ENCODE peak calls at places on chromosomes 1 and 21, in seven cellular contexts. Z, R, V, F, E, J and K are unnamed samples. For H3K4me1, the result is how much of the 10 kb centered on the place peaks cover.

GRCh38 chr1:18597159-18598042 is 33.2 kb upstream of the PAX7 start:
- DNase-seq in Z (peak), F (peak), R (peak), J (peak), V (peak), E (peak), K (peak)

GRCh38 chr1:229203030-229203751 is 67.7 kb upstream of the RAB4A start:
- DNase-seq in V (peak), E (peak), J (peak), R (peak), F (peak), Z (peak), K (peak)

GRCh38 chr1:228036701-228037231 is 30.0 kb downstream of the WNT3A start:
- DNase-seq in V (peak), J (no peak), E (no peak), Z (peak), R (no peak), F (no peak), K (no peak)

GRCh38 chr21:37119421-37120218 is 46.6 kb downstream of the TTC3 start:
- DNase-seq in F (no peak), V (peak), R (no peak), J (no peak), E (peak), Z (no peak), K (no peak)

GRCh38 chr1:143735764-143736461 is 235.9 kb downstream of the FAM72C start:
- DNase-seq in Z (peak), F (no peak), V (no peak), J (no peak), R (peak), E (peak), K (no peak)

GRCh38 chr1:115138973-115139372 is 49.7 kb upstream of the TSPAN2 start:
- DNase-seq in V (peak), J (peak), R (peak), Z (peak), E (peak), F (peak), K (peak)

GRCh38 chr1:26092422-26092821 is 19.2 kb upstream of the PDIK1L start:
- DNase-seq in J (peak), F (no peak), V (no peak), R (no peak), E (peak), Z (no peak), K (no peak)

GRCh38 chr1:22142315-22143064 is 407 bp downstream of the WNT4 start:
- DNase-seq in Z (peak), E (peak), J (peak), V (no peak), F (no peak), R (no peak), K (peak)

GRCh38 chr1:12015001-12015491 is 4.3 kb upstream of the MIIP start:
- DNase-seq in F (peak), E (no peak), V (no peak), R (no peak), J (peak), Z (no peak), K (no peak)

GRCh38 chr1:78408830-78409229 is 81.9 kb upstream of the PTGFR start:
- DNase-seq in J (no peak), V (no peak), F (peak), E (no peak), Z (no peak), R (no peak), K (no peak)

GRCh38 chr1:8910331-8910730 is 31.8 kb upstream of the ENO1 start:
- DNase-seq in F (no peak), E (peak), J (no peak), Z (no peak), R (no peak), V (peak), K (no peak)

GRCh38 chr1:8839990-8840389 is 22.6 kb upstream of the RERE start:
- DNase-seq in F (no peak), R (no peak), E (no peak), J (no peak), Z (no peak), V (no peak), K (no peak)

GRCh38 chr21:45294509-45295291 is 7.0 kb upstream of the POFUT2 start:
- DNase-seq in Z (peak), F (peak), E (peak), J (peak), V (peak), R (no peak), K (peak)

GRCh38 chr1:43716559-43717281 is 9.4 kb downstream of the ST3GAL3 start:
- DNase-seq in V (no peak), Z (no peak), J (peak), R (no peak), F (no peak), E (no peak), K (peak)

GRCh38 chr1:201693887-201694614 is 134.9 kb upstream of the IPO9 start:
- DNase-seq in Z (peak), E (peak), F (no peak), V (peak), R (no peak), J (no peak), K (no peak)

GRCh38 chr1:228337031-228337564 is 69.5 kb downstream of the TRIM11 start:
- DNase-seq in Z (peak), E (no peak), J (no peak), R (no peak), V (no peak), F (no peak), K (no peak)

GRCh38 chr1:30706528-30706927 is 16.9 kb downstream of the MATN1 start:
- DNase-seq in J (no peak), V (no peak), R (no peak), Z (no peak), F (peak), E (no peak), K (peak)

GRCh38 chr1:199353906-199354305 is 673.6 kb upstream of the NR5A2 start:
- DNase-seq in E (no peak), J (no peak), V (no peak), R (no peak), Z (no peak), F (no peak), K (no peak)

GRCh38 chr1:36440044-36440443 is 10.2 kb downstream of the OSCP1 start:
- DNase-seq in J (peak), E (no peak), R (no peak), V (no peak), Z (no peak), F (no peak), K (no peak)

GRCh38 chr1:64046871-64047270 is 156.6 kb upstream of the UBE2U start:
- DNase-seq in F (no peak), E (no peak), R (no peak), J (no peak), Z (no peak), V (no peak), K (no peak)

GRCh38 chr1:59354754-59355337 is 58.0 kb downstream of the FGGY start:
- DNase-seq in E (peak), V (no peak), Z (no peak), F (no peak), R (no peak), J (no peak), K (no peak)

GRCh38 chr1:41690331-41690730 is 205.8 kb upstream of the EDN2 start:
- DNase-seq in E (no peak), V (no peak), Z (no peak), R (no peak), F (no peak), J (no peak), K (no peak)

GRCh38 chr1:62318320-62318755 is 896 bp downstream of the KANK4 start:
- DNase-seq in V (peak), F (no peak), R (no peak), E (peak), Z (peak), J (peak), K (no peak)

GRCh38 chr1:12528021-12528852 is 89.8 kb downstream of the DHRS3 start:
- DNase-seq in R (no peak), F (peak), J (peak), V (no peak), Z (no peak), E (no peak), K (peak)

GRCh38 chr21:26800455-26801454 is 44.5 kb downstream of the ADAMTS1 start:
- DNase-seq in Z (no peak), F (peak), R (no peak), J (peak), E (no peak), V (no peak), K (peak)

GRCh38 chr1:248755505-248755904 is at the start of gene LYPD8:
- DNase-seq in J (no peak), E (no peak), R (no peak), F (no peak), V (no peak), Z (no peak), K (no peak)
- H2BK120ac ChIP-seq in J (no peak), E (no peak), R (no peak), F (no peak), V (no peak), Z (no peak), K (no peak)

GRCh38 chr1:206683313-206683712 is 1.4 kb upstream of the MAPKAPK2 start:
- DNase-seq in J (no peak), V (no peak), F (no peak), R (no peak), Z (no peak), E (no peak), K (no peak)

GRCh38 chr1:206682111-206682510 is 2.6 kb upstream of the MAPKAPK2 start:
- DNase-seq in R (no peak), V (no peak), F (no peak), J (no peak), Z (no peak), E (no peak), K (no peak)

GRCh38 chr1:206680279-206680678 is 4.4 kb upstream of the MAPKAPK2 start:
- DNase-seq in R (no peak), E (no peak), J (no peak), F (no peak), V (no peak), Z (no peak), K (no peak)

GRCh38 chr1:206679738-206680211 is 4.9 kb upstream of the MAPKAPK2 start:
- DNase-seq in R (no peak), J (no peak), F (no peak), Z (no peak), E (no peak), V (no peak), K (no peak)

GRCh38 chr1:206681359-206681758 is 3.3 kb upstream of the MAPKAPK2 start:
- DNase-seq in R (no peak), E (no peak), Z (no peak), V (no peak), J (no peak), F (no peak), K (no peak)
- H3K4me1 ChIP-seq in R (under half), E (under half), Z (under half), V (under half), J (under half), F (under half), K (under half)

DNA sequence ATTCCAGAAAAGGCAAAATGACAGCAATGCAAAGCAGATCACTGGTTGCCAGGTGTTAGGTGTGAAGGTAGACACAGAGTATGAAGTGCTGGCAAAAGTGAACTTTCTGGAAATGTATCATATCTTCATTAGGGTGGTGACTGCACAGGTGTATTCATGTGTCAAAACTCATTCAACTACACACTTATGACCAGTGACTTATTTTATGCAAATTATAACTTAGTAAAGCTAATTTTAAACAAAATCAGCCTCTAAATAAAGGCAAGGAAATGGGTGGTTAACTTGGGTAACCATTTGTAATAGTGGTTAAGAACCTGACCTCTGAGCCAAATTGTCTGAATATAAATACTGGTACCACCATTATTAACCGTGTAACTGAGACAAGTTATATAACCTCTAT is 7.4 kb downstream of the COP1 start:
- DNase-seq in R (no peak), V (no peak), Z (no peak), F (no peak), J (no peak), E (no peak), K (no peak)
- H2BK120ac ChIP-seq in R (no peak), V (no peak), Z (no peak), F (no peak), J (no peak), E (no peak), K (no peak)

DNA sequence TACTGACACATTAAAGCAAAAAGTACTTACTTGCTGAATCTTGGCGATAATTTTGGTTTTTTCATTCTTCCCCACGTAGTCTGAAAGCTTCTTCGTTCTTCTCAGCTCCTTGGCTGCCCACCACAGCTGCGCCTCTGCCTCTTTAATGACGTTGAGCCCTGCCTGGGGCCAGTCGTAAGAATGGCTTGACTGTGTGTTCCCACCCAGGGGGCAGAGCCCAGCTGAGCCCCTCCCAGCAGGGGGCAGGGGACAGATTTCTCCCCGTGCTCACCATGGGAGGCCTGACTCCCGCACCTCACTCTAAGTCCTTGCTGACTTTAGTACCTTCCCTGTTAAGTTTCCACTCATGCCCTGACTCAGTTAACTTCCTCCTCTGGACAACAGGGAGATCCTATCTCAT is 9.0 kb downstream of the CFAP298 start:
- DNase-seq in V (no peak), J (no peak), Z (no peak), F (no peak), E (no peak), R (no peak), K (no peak)
- H3K4me1 ChIP-seq in V (under half), J (under half), Z (under half), F (under half), E (under half), R (under half), K (under half)

DNA sequence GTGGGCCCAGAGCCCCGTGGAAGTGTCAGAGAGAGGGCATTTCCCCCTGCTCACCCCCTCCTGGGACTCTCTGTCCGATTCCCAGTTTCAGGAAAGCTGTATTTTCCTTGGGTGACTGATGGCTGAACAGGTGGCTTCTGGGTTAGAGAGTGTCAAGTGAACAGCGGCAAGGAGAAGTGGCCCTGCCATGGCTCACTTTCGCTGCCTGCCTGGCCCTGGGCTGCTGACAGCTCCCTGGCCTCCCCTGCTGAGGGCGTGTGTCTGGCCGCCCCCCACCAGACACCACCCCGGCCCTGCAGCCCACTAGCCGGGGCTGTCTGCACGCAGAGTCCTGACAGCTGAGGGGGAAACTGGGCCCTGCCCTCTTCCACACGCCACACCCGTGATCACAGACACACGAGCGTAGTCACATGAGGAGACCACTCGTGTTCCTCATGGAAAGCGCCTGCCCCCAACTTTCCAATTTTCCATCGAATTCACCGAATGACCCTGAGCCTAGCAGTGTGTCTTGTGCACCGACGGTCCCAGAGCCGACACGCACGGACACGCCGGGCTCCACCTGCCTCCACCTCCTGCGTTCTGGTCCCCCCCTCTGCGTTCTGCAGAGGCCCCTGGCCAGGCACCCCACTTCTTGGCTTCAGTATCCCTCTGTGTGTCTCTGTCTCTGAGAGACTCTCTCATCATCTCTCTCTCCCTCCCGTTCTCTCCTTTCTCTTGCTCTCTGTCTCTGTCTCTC is 60.6 kb upstream of the CASZ1 start:
- DNase-seq in Z (no peak), V (no peak), F (no peak), E (no peak), J (no peak), R (no peak), K (no peak)
- H2BK120ac ChIP-seq in Z (no peak), V (no peak), F (no peak), E (no peak), J (no peak), R (peak), K (no peak)

GRCh38 chr1:205258313-205259176 is 30.8 kb downstream of the TMCC2 start:
- DNase-seq in Z (no peak), E (peak), J (peak), V (no peak), R (no peak), F (peak), K (peak)
- H3K4me1 ChIP-seq in Z (under half), E (under half), J (under half), V (under half), R (under half), F (under half), K (under half)